ENCODE peak calls at places on chromosome X, in six cellular contexts. One of them, this sample, is unnamed.
A peak's percentile ranks its signal among the peaks of the same experiment; 100 is the strongest.

GRCh38 chrX:40281341-40282005 is 183.7 kb upstream of the BCOR start:
- DNase-seq in activated naive CD8-positive, alpha-beta T cell treated with anti-CD3 and anti-CD28 coated beads, Interleukin-2, amount 50 U/mL, for 24 hours: no peak
- DNase-seq in NCI-H1092: no peak
- DNase-seq in left kidney: no peak
- DNase-seq in A549: no peak
- DNase-seq in astrocyte of the spinal cord: no peak
- DNase-seq in this sample: no peak

GRCh38 chrX:48025561-48025960 is 18.8 kb downstream of the SPACA5 start:
- DNase-seq in left kidney: peak; percentile 83
- DNase-seq in activated naive CD8-positive, alpha-beta T cell treated with anti-CD3 and anti-CD28 coated beads, Interleukin-2, amount 50 U/mL, for 24 hours: peak; percentile 16
- DNase-seq in astrocyte of the spinal cord: peak; percentile 60
- DNase-seq in A549: peak; percentile 15
- DNase-seq in NCI-H1092: peak; percentile 30
- DNase-seq in this sample: peak; percentile 36

GRCh38 chrX:39816871-39817731 is 280.7 kb downstream of the BCOR start:
- DNase-seq in astrocyte of the spinal cord: peak; percentile 38
- DNase-seq in A549: no peak
- DNase-seq in NCI-H1092: no peak
- DNase-seq in left kidney: peak; percentile 34
- DNase-seq in activated naive CD8-positive, alpha-beta T cell treated with anti-CD3 and anti-CD28 coated beads, Interleukin-2, amount 50 U/mL, for 24 hours: no peak
- DNase-seq in this sample: no peak

GRCh38 chrX:22060451-22060940 is 28.4 kb downstream of the PHEX start:
- DNase-seq in activated naive CD8-positive, alpha-beta T cell treated with anti-CD3 and anti-CD28 coated beads, Interleukin-2, amount 50 U/mL, for 24 hours: no peak
- DNase-seq in astrocyte of the spinal cord: peak; percentile 3
- DNase-seq in A549: no peak
- DNase-seq in left kidney: no peak
- DNase-seq in NCI-H1092: no peak
- DNase-seq in this sample: no peak

GRCh38 chrX:26511621-26512363 is 295.8 kb downstream of the MAGEB5 start:
- DNase-seq in activated naive CD8-positive, alpha-beta T cell treated with anti-CD3 and anti-CD28 coated beads, Interleukin-2, amount 50 U/mL, for 24 hours: no peak
- DNase-seq in NCI-H1092: no peak
- DNase-seq in A549: no peak
- DNase-seq in left kidney: no peak
- DNase-seq in astrocyte of the spinal cord: no peak
- DNase-seq in this sample: no peak

GRCh38 chrX:11546917-11547316 is 118.8 kb downstream of the ARHGAP6 start:
- DNase-seq in astrocyte of the spinal cord: no peak
- DNase-seq in left kidney: no peak
- DNase-seq in A549: no peak
- DNase-seq in NCI-H1092: no peak
- DNase-seq in activated naive CD8-positive, alpha-beta T cell treated with anti-CD3 and anti-CD28 coated beads, Interleukin-2, amount 50 U/mL, for 24 hours: no peak
- DNase-seq in this sample: no peak

GRCh38 chrX:2748171-2748814 is 3.5 kb upstream of the XG start:
- DNase-seq in astrocyte of the spinal cord: no peak
- DNase-seq in left kidney: no peak
- DNase-seq in NCI-H1092: no peak
- DNase-seq in activated naive CD8-positive, alpha-beta T cell treated with anti-CD3 and anti-CD28 coated beads, Interleukin-2, amount 50 U/mL, for 24 hours: no peak
- DNase-seq in A549: no peak
- DNase-seq in this sample: no peak

GRCh38 chrX:153505361-153505760 is 10.6 kb downstream of the BGN start:
- DNase-seq in activated naive CD8-positive, alpha-beta T cell treated with anti-CD3 and anti-CD28 coated beads, Interleukin-2, amount 50 U/mL, for 24 hours: no peak
- DNase-seq in astrocyte of the spinal cord: no peak
- DNase-seq in NCI-H1092: no peak
- DNase-seq in left kidney: no peak
- DNase-seq in A549: no peak
- DNase-seq in this sample: no peak

GRCh38 chrX:139739138-139739537 is 31.2 kb upstream of the MCF2 start:
- DNase-seq in astrocyte of the spinal cord: peak; percentile 65
- DNase-seq in left kidney: no peak
- DNase-seq in NCI-H1092: no peak
- DNase-seq in A549: no peak
- DNase-seq in activated naive CD8-positive, alpha-beta T cell treated with anti-CD3 and anti-CD28 coated beads, Interleukin-2, amount 50 U/mL, for 24 hours: peak; percentile 3
- DNase-seq in this sample: no peak

GRCh38 chrX:151675121-151675746 is 20.0 kb upstream of the PRRG3 start:
- DNase-seq in activated naive CD8-positive, alpha-beta T cell treated with anti-CD3 and anti-CD28 coated beads, Interleukin-2, amount 50 U/mL, for 24 hours: no peak
- DNase-seq in astrocyte of the spinal cord: no peak
- DNase-seq in A549: no peak
- DNase-seq in left kidney: no peak
- DNase-seq in NCI-H1092: no peak
- DNase-seq in this sample: no peak

This sample was measured in transverse colon.